ENCODE peak calls at places on chromosomes 3 and 15, in seven cellular contexts. X is heart left ventricle, K is transverse colon, O is adrenal gland, W is HCT116, I is K562, P is upper lobe of left lung. S is an unnamed sample. For H3K4me1, the result is how much of the 10 kb centered on the place peaks cover.

GRCh38 chr15:101085311-101085700 is 166.1 kb downstream of the LRRK1 start:
- DNase-seq in X (no peak), K (no peak), O (no peak), W (no peak), I (no peak), P (no peak), S (no peak)

GRCh38 chr3:132822266-132822665 is 100.1 kb upstream of the NPHP3 start:
- DNase-seq in X (no peak), K (no peak), O (no peak), W (no peak), I (no peak), P (no peak), S (no peak)

GRCh38 chr3:57597973-57598351 is 818 bp upstream of the ARF4 start:
- DNase-seq in X (no peak), K (peak), O (no peak), W (no peak), I (no peak), P (peak), S (no peak)

GRCh38 chr3:183927059-183927458 is 42.4 kb upstream of the PARL start:
- DNase-seq in X (no peak), K (no peak), O (no peak), W (no peak), I (no peak), P (no peak), S (no peak)

GRCh38 chr3:196016485-196016884 is 65.4 kb downstream of the TFRC start:
- DNase-seq in X (no peak), K (no peak), O (no peak), W (no peak), I (no peak), P (no peak), S (no peak)

GRCh38 chr3:108757404-108757982 is at the start of gene RETNLB:
- DNase-seq in X (no peak), K (peak), O (no peak), W (no peak), I (no peak), P (no peak), S (no peak)

GRCh38 chr3:143601738-143602480 is 246.4 kb downstream of the SLC9A9 start:
- DNase-seq in X (peak), K (no peak), O (no peak), W (no peak), I (no peak), P (no peak), S (no peak)

GRCh38 chr3:185070491-185071335 is 82.1 kb downstream of the C3orf70 start:
- DNase-seq in X (peak), K (peak), O (no peak), W (peak), I (peak), P (no peak), S (no peak)

GRCh38 chr15:88621789-88622604 is 857 bp downstream of the AEN start:
- DNase-seq in X (no peak), K (peak), O (no peak), W (no peak), I (no peak), P (no peak), S (no peak)

GRCh38 chr3:46820852-46821251 is 42.4 kb downstream of the MYL3 start:
- DNase-seq in X (no peak), K (no peak), O (no peak), W (no peak), I (no peak), P (no peak), S (no peak)

GRCh38 chr15:45588199-45588910 is 1.2 kb downstream of the BLOC1S6 start:
- DNase-seq in X (no peak), K (no peak), O (no peak), W (no peak), I (no peak), P (no peak), S (no peak)

GRCh38 chr15:36365963-36366362 is 213.5 kb upstream of the CDIN1 start:
- DNase-seq in X (no peak), K (no peak), O (no peak), W (no peak), I (no peak), P (no peak), S (no peak)

GRCh38 chr3:11240496-11240895 is 31.7 kb upstream of the ATG7 start:
- DNase-seq in X (no peak), K (no peak), O (no peak), W (no peak), I (no peak), P (no peak), S (no peak)

GRCh38 chr3:45794177-45794560 is 2.2 kb downstream of the SLC6A20 start:
- DNase-seq in X (no peak), K (no peak), O (no peak), W (no peak), I (no peak), P (no peak), S (no peak)
- H3K27ac ChIP-seq in X (no peak), K (no peak), O (no peak), W (no peak), I (no peak), P (peak), S (no peak)

GRCh38 chr3:13373975-13374586 is 46.0 kb downstream of the NUP210 start:
- DNase-seq in X (no peak), K (no peak), O (no peak), W (no peak), I (no peak), P (no peak), S (no peak)
- TF ChIP-seq POLR2A in X (no peak), K (no peak), O (no peak), W (no peak), I (peak), P (no peak), S (no peak)

GRCh38 chr15:28978661-28979060 is 92.9 kb downstream of the APBA2 start:
- DNase-seq in X (no peak), K (no peak), O (no peak), W (no peak), I (no peak), P (no peak), S (no peak)
- H3K4me1 ChIP-seq in X (under half), K (under half), O (under half), W (under half), I (under half), P (under half), S (under half)

GRCh38 chr3:140942221-140943104 is 827 bp downstream of the SLC25A36 start:
- DNase-seq in X (peak), K (peak), O (peak), W (no peak), I (peak), P (peak), S (peak)

GRCh38 chr3:140941434-140942220 is at the start of gene SLC25A36:
- DNase-seq in X (peak), K (peak), O (peak), W (peak), I (peak), P (peak), S (peak)

GRCh38 chr3:140941090-140941433 is 574 bp upstream of the SLC25A36 start:
- DNase-seq in X (no peak), K (no peak), O (no peak), W (no peak), I (no peak), P (no peak), S (no peak)

GRCh38 chr3:140948460-140949249 is 7.0 kb downstream of the SLC25A36 start:
- DNase-seq in X (no peak), K (no peak), O (no peak), W (no peak), I (no peak), P (no peak), S (no peak)

DNA sequence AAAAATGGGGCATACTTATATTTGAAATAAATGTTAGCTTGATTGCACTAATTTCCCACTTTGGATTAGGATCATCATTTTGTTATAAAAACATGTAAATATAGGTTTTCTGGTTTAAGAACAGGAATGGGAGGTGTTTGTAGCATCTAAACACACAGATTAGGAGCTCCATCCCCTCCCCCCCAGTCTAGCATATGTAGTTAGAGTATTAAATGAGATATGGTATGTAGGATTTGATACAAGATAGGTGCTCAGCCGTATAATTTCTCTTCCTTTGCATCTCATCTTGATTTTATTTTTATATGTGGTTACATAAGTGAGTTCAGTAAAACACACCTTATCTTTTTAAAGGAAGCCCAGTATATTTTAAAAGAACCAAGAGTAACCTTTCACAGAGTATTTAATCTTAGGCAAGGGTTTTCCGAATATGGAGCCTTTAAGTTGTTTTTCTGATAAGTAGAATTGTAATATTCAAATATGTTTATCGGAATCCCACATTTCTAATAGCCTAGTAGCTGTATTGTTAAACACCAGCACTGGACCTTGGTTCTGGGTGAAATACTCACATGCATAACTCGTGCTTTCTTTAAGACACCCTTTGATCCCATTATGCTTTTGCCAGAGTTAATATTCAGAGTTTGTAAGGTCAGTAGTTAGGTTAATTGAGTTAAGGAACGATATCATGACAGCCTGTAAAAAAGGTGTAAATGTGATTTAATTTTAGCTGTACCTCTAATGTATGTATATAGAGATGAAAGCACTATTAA is 2.3 kb downstream of the SLC25A36 start:
- DNase-seq in X (no peak), K (no peak), O (no peak), W (no peak), I (no peak), P (no peak), S (no peak)
- H3K27ac ChIP-seq in X (peak), K (no peak), O (no peak), W (no peak), I (no peak), P (no peak), S (no peak)

GRCh38 chr3:171770689-171771620 is 39.3 kb downstream of the PLD1 start:
- DNase-seq in X (peak), K (peak), O (peak), W (no peak), I (peak), P (no peak), S (peak)
- TF ChIP-seq POLR2A in X (peak), K (peak), O (no peak), W (no peak), I (no peak), P (no peak), S (peak)

S was measured in ovary.